ENCODE peak calls at places on chromosomes 4 and X, in six cellular contexts. One of them, this sample, is unnamed.

GRCh38 chr4:153326513-153326912 is 18.0 kb upstream of the MND1 start:
- DNase-seq in brain microvascular endothelial cell: peak; percentile 29
- DNase-seq in kidney: no peak
- DNase-seq in AG04450: no peak
- DNase-seq in H9: no peak
- DNase-seq in cardiac muscle cell: peak; percentile 40
- DNase-seq in this sample: no peak

GRCh38 chr4:28759064-28759463 is 1898.4 kb downstream of the STIM2 start:
- DNase-seq in cardiac muscle cell: no peak
- DNase-seq in kidney: no peak
- DNase-seq in H9: no peak
- DNase-seq in AG04450: no peak
- DNase-seq in brain microvascular endothelial cell: peak; percentile 51
- DNase-seq in this sample: no peak

GRCh38 chr4:121096629-121097028 is 24.3 kb upstream of the NDNF start:
- DNase-seq in cardiac muscle cell: peak; percentile 58
- DNase-seq in brain microvascular endothelial cell: no peak
- DNase-seq in AG04450: peak; percentile 3
- DNase-seq in kidney: no peak
- DNase-seq in H9: no peak
- DNase-seq in this sample: no peak

GRCh38 chrX:9677098-9677739 is 88.4 kb downstream of the GPR143 start:
- DNase-seq in brain microvascular endothelial cell: no peak
- DNase-seq in cardiac muscle cell: peak; percentile 40
- DNase-seq in AG04450: no peak
- DNase-seq in H9: no peak
- DNase-seq in kidney: no peak
- DNase-seq in this sample: peak; percentile 52

GRCh38 chrX:340641-341423 is 22.2 kb upstream of the GTPBP6 start:
- DNase-seq in kidney: peak; percentile 61
- DNase-seq in AG04450: no peak
- DNase-seq in cardiac muscle cell: no peak
- DNase-seq in brain microvascular endothelial cell: no peak
- DNase-seq in H9: no peak
- DNase-seq in this sample: no peak

GRCh38 chr4:39469429-39470077 is 10.7 kb downstream of the LIAS start:
- DNase-seq in H9: peak; percentile 70
- DNase-seq in AG04450: peak; percentile 55
- DNase-seq in kidney: no peak
- DNase-seq in cardiac muscle cell: peak; percentile 90
- DNase-seq in brain microvascular endothelial cell: peak; percentile 81
- DNase-seq in this sample: no peak

GRCh38 chrX:54923376-54923775 is 2.8 kb downstream of the TRO start:
- DNase-seq in H9: no peak
- DNase-seq in brain microvascular endothelial cell: no peak
- DNase-seq in cardiac muscle cell: no peak
- DNase-seq in kidney: no peak
- DNase-seq in AG04450: no peak
- DNase-seq in this sample: no peak

GRCh38 chrX:81201692-81202412 is at the start of the genes HMGN5 and SH3BGRL:
- DNase-seq in AG04450: peak; percentile 73
- DNase-seq in cardiac muscle cell: peak; percentile 93
- DNase-seq in brain microvascular endothelial cell: peak; percentile 82
- DNase-seq in H9: peak; percentile 80
- DNase-seq in kidney: peak; percentile 91
- DNase-seq in this sample: peak; percentile 75

GRCh38 chr4:47532658-47533057 is 47.6 kb downstream of the ATP10D start:
- DNase-seq in AG04450: no peak
- DNase-seq in brain microvascular endothelial cell: no peak
- DNase-seq in H9: no peak
- DNase-seq in cardiac muscle cell: no peak
- DNase-seq in kidney: no peak
- DNase-seq in this sample: no peak

GRCh38 chrX:133630362-133630761 is 215.1 kb upstream of the GPC4 start:
- DNase-seq in H9: no peak
- DNase-seq in kidney: no peak
- DNase-seq in cardiac muscle cell: no peak
- DNase-seq in AG04450: no peak
- DNase-seq in brain microvascular endothelial cell: no peak
- DNase-seq in this sample: no peak

GRCh38 chr4:176622251-176622968 is 170.3 kb downstream of the VEGFC start:
- DNase-seq in kidney: no peak
- DNase-seq in H9: no peak
- DNase-seq in brain microvascular endothelial cell: peak; percentile 24
- DNase-seq in cardiac muscle cell: peak; percentile 70
- DNase-seq in AG04450: peak; percentile 42
- DNase-seq in this sample: no peak

GRCh38 chr4:53168237-53168636 is 197.6 kb downstream of the SCFD2 start:
- DNase-seq in H9: no peak
- DNase-seq in cardiac muscle cell: no peak
- DNase-seq in AG04450: no peak
- DNase-seq in kidney: no peak
- DNase-seq in brain microvascular endothelial cell: no peak
- DNase-seq in this sample: no peak

GRCh38 chr4:153556441-153556815 is 90.3 kb downstream of the TMEM131L start:
- DNase-seq in brain microvascular endothelial cell: no peak
- DNase-seq in H9: no peak
- DNase-seq in kidney: no peak
- DNase-seq in AG04450: no peak
- DNase-seq in cardiac muscle cell: no peak
- DNase-seq in this sample: no peak

GRCh38 chr4:15513545-15513944 is 43.9 kb downstream of the CC2D2A start:
- DNase-seq in brain microvascular endothelial cell: no peak
- DNase-seq in kidney: no peak
- DNase-seq in AG04450: no peak
- DNase-seq in cardiac muscle cell: no peak
- DNase-seq in H9: no peak
- DNase-seq in this sample: no peak

GRCh38 chrX:15674514-15674898 is 9.9 kb upstream of the CLTRN start:
- DNase-seq in kidney: peak; percentile 99
- DNase-seq in brain microvascular endothelial cell: peak; percentile 96
- DNase-seq in H9: no peak
- DNase-seq in cardiac muscle cell: peak; percentile 94
- DNase-seq in AG04450: peak; percentile 68
- DNase-seq in this sample: peak; percentile 88

GRCh38 chr4:31125061-31125460 is 404.9 kb downstream of the PCDH7 start:
- DNase-seq in kidney: no peak
- DNase-seq in AG04450: no peak
- DNase-seq in brain microvascular endothelial cell: no peak
- DNase-seq in H9: no peak
- DNase-seq in cardiac muscle cell: no peak
- DNase-seq in this sample: no peak

GRCh38 chr4:152661649-152662048 is 18.1 kb downstream of the TMEM154 start:
- DNase-seq in cardiac muscle cell: no peak
- DNase-seq in H9: no peak
- DNase-seq in AG04450: no peak
- DNase-seq in brain microvascular endothelial cell: no peak
- DNase-seq in kidney: no peak
- DNase-seq in this sample: no peak

GRCh38 chr4:37445023-37445422 is 200.5 kb downstream of the NWD2 start:
- DNase-seq in kidney: no peak
- DNase-seq in brain microvascular endothelial cell: no peak
- DNase-seq in H9: no peak
- DNase-seq in cardiac muscle cell: no peak
- DNase-seq in AG04450: no peak
- DNase-seq in this sample: no peak

GRCh38 chrX:150508461-150509367 is 59.7 kb upstream of the MTM1 start:
- DNase-seq in kidney: no peak
- DNase-seq in brain microvascular endothelial cell: no peak
- DNase-seq in AG04450: no peak
- DNase-seq in cardiac muscle cell: peak; percentile 67
- DNase-seq in H9: peak; percentile 69
- DNase-seq in this sample: no peak

GRCh38 chr4:176794151-176794550 is 1.4 kb upstream of the VEGFC start:
- DNase-seq in brain microvascular endothelial cell: peak; percentile 89
- DNase-seq in kidney: no peak
- DNase-seq in H9: no peak
- DNase-seq in cardiac muscle cell: peak; percentile 79
- DNase-seq in AG04450: peak; percentile 88
- DNase-seq in this sample: no peak

GRCh38 chrX:101417981-101418841 is 10.2 kb downstream of the HNRNPH2 start:
- DNase-seq in brain microvascular endothelial cell: no peak
- DNase-seq in cardiac muscle cell: peak; percentile 48
- DNase-seq in H9: peak; percentile 74
- DNase-seq in kidney: peak; percentile 84
- DNase-seq in AG04450: no peak
- DNase-seq in this sample: peak; percentile 77

GRCh38 chr4:185520119-185520518 is 15.2 kb downstream of the PDLIM3 start:
- DNase-seq in H9: no peak
- DNase-seq in cardiac muscle cell: peak; percentile 93
- DNase-seq in kidney: no peak
- DNase-seq in brain microvascular endothelial cell: peak; percentile 60
- DNase-seq in AG04450: no peak
- DNase-seq in this sample: no peak

GRCh38 chr4:130632731-130633604 is 1537.0 kb downstream of the C4orf33 start:
- DNase-seq in cardiac muscle cell: no peak
- DNase-seq in kidney: no peak
- DNase-seq in AG04450: no peak
- DNase-seq in brain microvascular endothelial cell: peak; percentile 94
- DNase-seq in H9: no peak
- DNase-seq in this sample: no peak

GRCh38 chr4:179095585-179096228 is 1653.5 kb upstream of the AGA start:
- DNase-seq in AG04450: peak; percentile 11
- DNase-seq in cardiac muscle cell: no peak
- DNase-seq in kidney: no peak
- DNase-seq in brain microvascular endothelial cell: peak; percentile 3
- DNase-seq in H9: peak; percentile 35
- DNase-seq in this sample: no peak

GRCh38 chr4:36187723-36188333 is 56.5 kb downstream of the ARAP2 start:
- DNase-seq in AG04450: no peak
- DNase-seq in kidney: no peak
- DNase-seq in H9: no peak
- DNase-seq in brain microvascular endothelial cell: peak; percentile 4
- DNase-seq in cardiac muscle cell: peak; percentile 16
- DNase-seq in this sample: no peak

GRCh38 chrX:48487362-48487785 is 11.4 kb downstream of the FTSJ1 start:
- DNase-seq in AG04450: peak; percentile 37
- DNase-seq in cardiac muscle cell: peak; percentile 90
- DNase-seq in kidney: peak; percentile 17
- DNase-seq in H9: no peak
- DNase-seq in brain microvascular endothelial cell: peak; percentile 97
- DNase-seq in this sample: no peak

GRCh38 chrX:63920875-63921274 is 135.9 kb upstream of the ARHGEF9 start:
- DNase-seq in AG04450: no peak
- DNase-seq in brain microvascular endothelial cell: no peak
- DNase-seq in kidney: no peak
- DNase-seq in H9: no peak
- DNase-seq in cardiac muscle cell: no peak
- DNase-seq in this sample: no peak
- H3K27ac ChIP-seq in AG04450: no peak overlapping the region
- H3K27ac ChIP-seq in brain microvascular endothelial cell: no peak overlapping the region
- H3K27ac ChIP-seq in kidney: no peak overlapping the region
- H3K27ac ChIP-seq in H9: no peak overlapping the region
- H3K27ac ChIP-seq in cardiac muscle cell: no peak overlapping the region
- H3K27ac ChIP-seq in this sample: no peak overlapping the region

GRCh38 chr4:184287697-184288255 is 70.1 kb upstream of the ENPP6 start:
- DNase-seq in H9: peak; percentile 44
- DNase-seq in brain microvascular endothelial cell: peak; percentile 47
- DNase-seq in kidney: no peak
- DNase-seq in cardiac muscle cell: peak; percentile 79
- DNase-seq in AG04450: peak; percentile 21
- DNase-seq in this sample: no peak
- TF ChIP-seq CTCF in H9: peak; percentile 28
- TF ChIP-seq CTCF in brain microvascular endothelial cell: peak; percentile 43
- TF ChIP-seq CTCF in kidney: peak; percentile 37
- TF ChIP-seq CTCF in cardiac muscle cell: peak; percentile 38
- TF ChIP-seq CTCF in AG04450: peak; percentile 43
- TF ChIP-seq CTCF in this sample: no peak

DNA sequence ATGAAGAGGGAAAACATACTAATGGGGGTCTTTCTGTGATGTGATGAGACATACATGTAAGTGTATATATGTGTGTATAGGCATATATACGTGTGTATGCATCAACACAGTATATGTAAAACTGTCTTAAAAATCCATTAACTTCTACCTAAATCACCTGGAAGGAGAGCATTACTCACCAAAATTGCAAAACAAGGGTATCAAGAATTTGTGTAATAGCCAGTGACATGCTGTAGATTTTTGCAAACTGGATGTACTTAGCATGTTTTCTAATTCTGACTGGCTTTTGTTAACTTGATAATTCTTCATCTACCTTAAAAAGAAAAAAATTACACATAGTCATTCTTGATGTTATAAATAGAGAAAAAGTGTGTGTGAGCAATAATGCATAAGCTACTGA is 104.7 kb downstream of the PRRG1 start:
- DNase-seq in AG04450: no peak
- DNase-seq in brain microvascular endothelial cell: no peak
- DNase-seq in cardiac muscle cell: no peak
- DNase-seq in kidney: no peak
- DNase-seq in H9: no peak
- DNase-seq in this sample: no peak
- H3K27ac ChIP-seq in AG04450: no peak overlapping the region
- H3K27ac ChIP-seq in brain microvascular endothelial cell: no peak overlapping the region
- H3K27ac ChIP-seq in cardiac muscle cell: no peak overlapping the region
- H3K27ac ChIP-seq in kidney: no peak overlapping the region
- H3K27ac ChIP-seq in H9: no peak overlapping the region
- H3K27ac ChIP-seq in this sample: no peak overlapping the region

DNA sequence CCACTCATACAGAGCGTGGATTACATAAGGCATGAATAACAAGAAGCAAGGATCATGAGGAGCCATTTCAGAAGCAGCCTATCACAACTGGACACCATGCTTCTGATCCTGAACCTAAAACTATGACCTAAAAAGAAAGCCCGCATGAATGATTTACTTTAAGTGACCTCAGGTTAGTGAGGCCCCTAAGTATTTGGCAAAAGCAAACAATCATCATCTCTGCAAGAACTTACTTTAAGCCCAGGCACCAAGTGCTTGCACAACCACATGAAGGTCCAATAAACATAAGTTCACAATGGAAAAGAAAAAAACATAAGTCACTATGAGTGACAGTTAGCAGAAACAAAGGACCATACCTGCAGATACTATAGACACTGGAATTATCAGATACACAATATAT is 7.9 kb upstream of the MBTPS2 start:
- DNase-seq in brain microvascular endothelial cell: no peak
- DNase-seq in kidney: no peak
- DNase-seq in cardiac muscle cell: no peak
- DNase-seq in AG04450: no peak
- DNase-seq in H9: no peak
- DNase-seq in this sample: no peak
- TF ChIP-seq CTCF in brain microvascular endothelial cell: no peak
- TF ChIP-seq CTCF in kidney: no peak
- TF ChIP-seq CTCF in cardiac muscle cell: no peak
- TF ChIP-seq CTCF in AG04450: no peak
- TF ChIP-seq CTCF in H9: no peak
- TF ChIP-seq CTCF in this sample: no peak

DNA sequence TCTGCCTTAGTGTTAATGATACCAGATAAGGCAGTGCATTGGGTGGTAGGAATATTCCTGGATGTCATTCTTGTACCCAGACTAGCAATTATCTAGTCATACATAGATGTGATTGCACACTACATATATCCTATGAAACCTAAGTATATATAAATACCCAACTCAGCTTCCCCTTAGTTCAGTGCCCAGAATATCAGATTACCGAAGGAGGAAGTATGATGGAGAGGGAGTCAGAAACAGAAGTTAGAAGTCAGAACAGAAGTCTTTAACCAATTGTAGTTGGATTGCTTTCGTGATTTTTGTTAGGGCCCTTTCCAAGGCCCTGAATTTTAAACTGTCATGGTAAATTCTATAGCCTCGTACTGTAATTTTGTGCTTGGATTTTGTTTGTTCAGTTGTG is 42.9 kb downstream of the MOB1B start:
- DNase-seq in AG04450: no peak
- DNase-seq in H9: no peak
- DNase-seq in cardiac muscle cell: no peak
- DNase-seq in kidney: no peak
- DNase-seq in brain microvascular endothelial cell: no peak
- DNase-seq in this sample: no peak
- H3K27ac ChIP-seq in AG04450: peak overlapping the region; percentile 25
- H3K27ac ChIP-seq in H9: no peak overlapping the region
- H3K27ac ChIP-seq in cardiac muscle cell: no peak overlapping the region
- H3K27ac ChIP-seq in kidney: no peak overlapping the region
- H3K27ac ChIP-seq in brain microvascular endothelial cell: peak overlapping the region; percentile 31
- H3K27ac ChIP-seq in this sample: no peak overlapping the region